ENCODE peak calls at places on chromosomes 3 and 15, in five cellular contexts. G, A, M, Q and D are unnamed samples.
A peak's percentile ranks its signal among the peaks of the same experiment; 100 is the strongest.

GRCh38 chr3:133896002-133896761 is 500 bp upstream of the RAB6B start:
- DNase-seq in G (no peak), A (no peak), M (no peak), Q (no peak), D (peak; percentile 84)

GRCh38 chr15:60626051-60626450 is 147.1 kb upstream of the ICE2 start:
- DNase-seq in G (no peak), A (no peak), M (no peak), Q (no peak), D (peak; percentile 68)

GRCh38 chr3:147737411-147737810 is 328.2 kb downstream of the ZIC1 start:
- DNase-seq in G (no peak), A (no peak), M (no peak), Q (no peak), D (no peak)

GRCh38 chr3:56251343-56251945 is 216.8 kb downstream of the ERC2 start:
- DNase-seq in G (peak; percentile 18), A (peak; percentile 19), M (peak; percentile 17), Q (no peak), D (no peak)

GRCh38 chr3:120637836-120638559 is 41.9 kb downstream of the NDUFB4 start:
- DNase-seq in G (no peak), A (no peak), M (no peak), Q (no peak), D (no peak)

GRCh38 chr3:36957862-36958686 is 13.2 kb upstream of the TRANK1 start:
- DNase-seq in G (no peak), A (peak; percentile 58), M (peak; percentile 20), Q (no peak), D (no peak)

GRCh38 chr3:120928991-120929390 is 21.0 kb downstream of the STXBP5L start:
- DNase-seq in G (no peak), A (no peak), M (no peak), Q (no peak), D (no peak)

GRCh38 chr3:9255976-9256375 is 6.5 kb upstream of the SRGAP3 start:
- DNase-seq in G (no peak), A (no peak), M (no peak), Q (no peak), D (no peak)

GRCh38 chr3:168620854-168621253 is 525.1 kb upstream of the GOLIM4 start:
- DNase-seq in G (peak; percentile 18), A (peak; percentile 0), M (peak; percentile 9), Q (no peak), D (no peak)

GRCh38 chr15:33111051-33111451 is 83.5 kb downstream of the FMN1 start:
- DNase-seq in G (no peak), A (no peak), M (no peak), Q (no peak), D (no peak)

GRCh38 chr15:91521996-91522395 is 331.5 kb upstream of the SLCO3A1 start:
- DNase-seq in G (no peak), A (no peak), M (no peak), Q (no peak), D (no peak)

GRCh38 chr15:45454825-45455224 is 67.7 kb downstream of the SLC30A4 start:
- DNase-seq in G (peak; percentile 86), A (peak; percentile 59), M (peak; percentile 80), Q (peak; percentile 71), D (no peak)

GRCh38 chr3:11544413-11545181 is 99.1 kb downstream of the VGLL4 start:
- DNase-seq in G (peak; percentile 29), A (no peak), M (no peak), Q (no peak), D (no peak)

GRCh38 chr3:40524571-40525285 is at the start of gene ZNF621:
- DNase-seq in G (peak; percentile 93), A (peak; percentile 67), M (peak; percentile 94), Q (peak; percentile 84), D (peak; percentile 95)

GRCh38 chr3:197752107-197752506 is 2.4 kb downstream of the FYTTD1 start:
- DNase-seq in G (no peak), A (no peak), M (no peak), Q (no peak), D (no peak)

GRCh38 chr3:4765212-4765611 is 214.0 kb upstream of the BHLHE40 start:
- DNase-seq in G (no peak), A (no peak), M (no peak), Q (no peak), D (no peak)

GRCh38 chr3:120449701-120450216 is 1.0 kb downstream of the FSTL1 start:
- DNase-seq in G (no peak), A (peak; percentile 24), M (no peak), Q (no peak), D (no peak)

GRCh38 chr15:70266412-70267089 is 168.8 kb upstream of the TLE3 start:
- DNase-seq in G (peak; percentile 79), A (no peak), M (peak; percentile 49), Q (no peak), D (peak; percentile 94)

GRCh38 chr3:170055209-170055608 is 17.4 kb downstream of the GPR160 start:
- DNase-seq in G (no peak), A (no peak), M (no peak), Q (no peak), D (no peak)

GRCh38 chr3:141499304-141499703 is 12.5 kb downstream of the RASA2 start:
- DNase-seq in G (no peak), A (no peak), M (no peak), Q (no peak), D (no peak)

GRCh38 chr3:141738636-141739363 is 702 bp downstream of the RNF7 start:
- DNase-seq in G (no peak), A (peak; percentile 45), M (peak; percentile 82), Q (peak; percentile 11), D (no peak)

GRCh38 chr3:124043023-124043422 is 51.1 kb upstream of the ROPN1 start:
- DNase-seq in G (no peak), A (no peak), M (no peak), Q (no peak), D (no peak)

GRCh38 chr3:127027811-127028548 is 45.1 kb downstream of the PLXNA1 start:
- DNase-seq in G (no peak), A (no peak), M (peak; percentile 74), Q (no peak), D (no peak)

GRCh38 chr3:135141092-135141491 is 346.0 kb downstream of the EPHB1 start:
- DNase-seq in G (no peak), A (no peak), M (no peak), Q (no peak), D (no peak)

GRCh38 chr3:185732782-185733181 is 92.1 kb downstream of the IGF2BP2 start:
- DNase-seq in G (peak; percentile 22), A (no peak), M (no peak), Q (no peak), D (no peak)

GRCh38 chr15:88912500-88912921 is 668 bp downstream of the MFGE8 start:
- DNase-seq in G (no peak), A (peak; percentile 57), M (no peak), Q (no peak), D (no peak)

GRCh38 chr3:170021083-170021482 is 16.7 kb upstream of the GPR160 start:
- DNase-seq in G (no peak), A (no peak), M (no peak), Q (no peak), D (no peak)

GRCh38 chr3:151550642-151551041 is 89.8 kb upstream of the IGSF10 start:
- DNase-seq in G (no peak), A (no peak), M (no peak), Q (no peak), D (no peak)

GRCh38 chr3:140349938-140350337 is 327.9 kb upstream of the TRIM42 start:
- DNase-seq in G (no peak), A (no peak), M (no peak), Q (no peak), D (no peak)

GRCh38 chr3:140355481-140355880 is 322.4 kb upstream of the TRIM42 start:
- DNase-seq in G (no peak), A (no peak), M (no peak), Q (no peak), D (no peak)

DNA sequence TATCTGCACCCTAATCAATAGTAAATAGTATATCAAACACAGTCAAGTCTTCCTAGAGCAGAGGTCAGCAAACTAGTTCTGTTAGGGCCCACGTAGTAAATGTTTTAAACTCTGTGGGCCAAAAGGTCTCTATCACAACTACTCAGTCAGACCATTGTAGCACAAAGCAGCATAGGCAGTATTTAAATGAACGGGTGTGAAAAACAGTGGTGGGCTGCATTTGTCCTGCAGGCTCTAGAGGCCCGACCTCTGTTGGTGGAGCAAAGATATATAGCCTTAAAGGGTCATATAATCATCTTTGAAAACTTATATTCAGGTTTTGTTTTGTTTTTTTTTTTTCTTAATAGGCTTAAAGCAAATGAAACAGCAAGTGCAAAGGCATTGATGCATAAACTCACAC is 326.4 kb upstream of the TRIM42 start:
- DNase-seq in G (no peak), A (no peak), M (no peak), Q (no peak), D (no peak)
- H3K9me3 ChIP-seq in G (no peaks in the 10 kb centered on the region), A (no peaks in the 10 kb centered on the region), M (no peaks in the 10 kb centered on the region), Q (no peaks in the 10 kb centered on the region), D (no peaks in the 10 kb centered on the region)

DNA sequence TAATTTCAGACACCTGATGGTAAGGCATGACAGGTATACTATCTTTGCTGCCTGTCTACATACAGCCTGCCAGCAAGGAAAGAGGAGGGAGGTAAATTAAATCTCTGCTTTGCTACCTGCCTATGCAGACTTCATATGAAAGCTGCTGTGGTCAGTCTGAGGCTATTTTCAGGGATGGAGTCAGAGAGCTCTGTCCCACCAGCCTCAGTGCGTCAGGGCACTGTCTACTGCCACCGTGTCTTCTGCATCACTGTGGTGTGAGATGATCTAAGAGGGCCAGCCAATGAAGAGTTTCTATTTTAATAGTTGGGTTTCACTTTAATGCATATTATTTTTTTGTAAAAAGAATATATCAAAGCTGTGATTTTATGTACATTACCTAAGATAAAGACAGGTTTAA is 125.6 kb downstream of the CADPS start:
- DNase-seq in G (no peak), A (no peak), M (no peak), Q (no peak), D (no peak)
- H3K9me3 ChIP-seq in G (no peaks in the 10 kb centered on the region), A (no peaks in the 10 kb centered on the region), M (no peaks in the 10 kb centered on the region), Q (no peaks in the 10 kb centered on the region), D (no peaks in the 10 kb centered on the region)

DNA sequence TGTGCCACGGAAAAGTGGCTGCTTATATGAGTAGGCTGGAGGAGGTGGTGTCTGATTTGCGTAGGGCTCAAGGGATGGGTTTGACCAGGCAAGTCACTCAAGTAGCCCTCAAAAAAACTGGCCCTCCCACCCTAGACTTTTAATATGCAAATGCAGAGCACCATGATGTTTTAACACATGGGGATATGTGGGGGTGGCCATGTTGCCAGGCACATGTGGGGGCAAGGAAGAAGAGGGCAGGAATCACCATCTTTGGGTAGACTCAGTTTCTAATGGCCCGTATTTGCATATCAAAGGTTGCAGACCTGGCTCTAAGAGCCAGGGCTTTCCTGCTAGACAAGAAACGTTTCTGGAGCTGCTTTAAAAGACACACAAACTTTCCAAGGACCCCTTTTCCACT is 307.2 kb upstream of the NDN start:
- DNase-seq in G (no peak), A (no peak), M (no peak), Q (no peak), D (no peak)
- H3K9me3 ChIP-seq in G (no peaks in the 10 kb centered on the region), A (peaks cover 14% of the 10 kb centered on the region), M (peaks cover 12% of the 10 kb centered on the region), Q (no peaks in the 10 kb centered on the region), D (peaks cover 17% of the 10 kb centered on the region)

GRCh38 chr3:48697952-48698351 is 12.2 kb upstream of the NCKIPSD start:
- DNase-seq in G (no peak), A (no peak), M (no peak), Q (no peak), D (no peak)

GRCh38 chr3:48702320-48702921 is 14.6 kb downstream of the IP6K2 start:
- DNase-seq in G (no peak), A (no peak), M (no peak), Q (no peak), D (no peak)

GRCh38 chr3:48698891-48699290 is 13.2 kb upstream of the NCKIPSD start:
- DNase-seq in G (no peak), A (no peak), M (no peak), Q (no peak), D (no peak)

GRCh38 chr3:48696156-48696555 is 10.4 kb upstream of the NCKIPSD start:
- DNase-seq in G (no peak), A (no peak), M (no peak), Q (no peak), D (no peak)

GRCh38 chr3:48700750-48701405 is 15.2 kb upstream of the NCKIPSD start:
- DNase-seq in G (no peak), A (no peak), M (no peak), Q (no peak), D (no peak)
- H3K9me3 ChIP-seq in G (no peaks in the 10 kb centered on the region), A (no peaks in the 10 kb centered on the region), M (no peaks in the 10 kb centered on the region), Q (no peaks in the 10 kb centered on the region), D (no peaks in the 10 kb centered on the region)